ENCODE peak calls at places on chromosomes 12 and 14, in seven cellular contexts. G, W, M, V, S, D and Y are unnamed samples.

GRCh38 chr14:101412741-101413140 is 148.6 kb upstream of the DIO3 start:
- DNase-seq in G (no peak), W (no peak), M (peak; percentile 69), V (no peak), S (no peak), D (no peak), Y (no peak)

GRCh38 chr14:100586520-100587247 is 533 bp downstream of the BEGAIN start:
- DNase-seq in G (no peak), W (no peak), M (peak; percentile 41), V (no peak), S (peak; percentile 55), D (no peak), Y (no peak)

GRCh38 chr12:87127272-87127671 is 871.1 kb upstream of the MGAT4C start:
- DNase-seq in G (no peak), W (no peak), M (peak; percentile 48), V (no peak), S (no peak), D (peak; percentile 68), Y (no peak)

GRCh38 chr12:69550951-69551350 is 34.3 kb upstream of the CCT2 start:
- DNase-seq in G (no peak), W (no peak), M (no peak), V (no peak), S (no peak), D (no peak), Y (no peak)

GRCh38 chr12:76836633-76837032 is 42.2 kb downstream of the CSRP2 start:
- DNase-seq in G (no peak), W (no peak), M (no peak), V (no peak), S (no peak), D (no peak), Y (no peak)

GRCh38 chr12:69464433-69464832 is 5.8 kb upstream of the FRS2 start:
- DNase-seq in G (no peak), W (no peak), M (no peak), V (no peak), S (no peak), D (no peak), Y (no peak)

GRCh38 chr12:115430636-115431035 is 746.7 kb upstream of the TBX3 start:
- DNase-seq in G (no peak), W (no peak), M (no peak), V (no peak), S (no peak), D (no peak), Y (no peak)

GRCh38 chr12:50581226-50582184 is 76.7 kb downstream of the DIP2B start:
- DNase-seq in G (no peak), W (peak; percentile 9), M (peak; percentile 91), V (no peak), S (no peak), D (no peak), Y (no peak)

GRCh38 chr12:131116437-131117117 is 162.9 kb downstream of the ADGRD1 start:
- DNase-seq in G (no peak), W (peak; percentile 27), M (no peak), V (no peak), S (peak; percentile 48), D (peak; percentile 56), Y (no peak)

GRCh38 chr12:53223391-53224267 is 8.4 kb downstream of the RARG start:
- DNase-seq in G (peak; percentile 30), W (no peak), M (no peak), V (peak; percentile 65), S (no peak), D (peak; percentile 55), Y (no peak)

GRCh38 chr12:22525426-22525825 is 18.9 kb downstream of the C2CD5 start:
- DNase-seq in G (no peak), W (no peak), M (no peak), V (no peak), S (no peak), D (peak; percentile 36), Y (no peak)

GRCh38 chr12:130455161-130455560 is 117.5 kb downstream of the PIWIL1 start:
- DNase-seq in G (no peak), W (no peak), M (no peak), V (no peak), S (no peak), D (no peak), Y (no peak)

GRCh38 chr12:124906606-124907261 is 7.7 kb downstream of the UBC start:
- DNase-seq in G (peak; percentile 77), W (no peak), M (peak; percentile 91), V (no peak), S (peak; percentile 77), D (peak; percentile 84), Y (no peak)

GRCh38 chr14:105197274-105197673 is 16.2 kb upstream of the NUDT14 start:
- DNase-seq in G (no peak), W (no peak), M (peak; percentile 76), V (no peak), S (no peak), D (peak; percentile 70), Y (no peak)

GRCh38 chr14:94536836-94537235 is 24.4 kb upstream of the SERPINA4 start:
- DNase-seq in G (no peak), W (no peak), M (peak; percentile 4), V (no peak), S (no peak), D (no peak), Y (no peak)

GRCh38 chr12:112711026-112711425 is 80.5 kb upstream of the RPH3A start:
- DNase-seq in G (no peak), W (no peak), M (no peak), V (no peak), S (no peak), D (no peak), Y (no peak)

GRCh38 chr12:112862570-112863137 is 44.1 kb upstream of the OAS1 start:
- DNase-seq in G (no peak), W (no peak), M (no peak), V (no peak), S (no peak), D (no peak), Y (no peak)